ENCODE peak calls at places on chromosomes 11 and 22, in six cellular contexts. V, W, A, T, E and C are unnamed samples.

GRCh38 chr11:93903989-93904388 is 53.6 kb upstream of the VSTM5 start:
- DNase-seq in A (no peak), T (no peak), W (no peak), V (no peak), E (no peak), C (no peak)

GRCh38 chr22:37187552-37187890 is 526 bp downstream of the C1QTNF6 start:
- DNase-seq in T (no peak), W (peak; percentile 46), V (no peak), A (no peak), E (no peak), C (no peak)

GRCh38 chr22:23306438-23306921 is 126.2 kb downstream of the BCR start:
- DNase-seq in V (no peak), W (peak; percentile 52), A (no peak), T (peak; percentile 74), E (no peak), C (no peak)

GRCh38 chr22:37157516-37158289 is 8.0 kb upstream of the IL2RB start:
- DNase-seq in E (no peak), V (no peak), A (no peak), T (no peak), W (peak; percentile 22), C (no peak)

GRCh38 chr11:33179431-33179830 is 18.2 kb upstream of the CSTF3 start:
- DNase-seq in W (no peak), V (no peak), T (peak; percentile 27), E (no peak), A (no peak), C (no peak)

GRCh38 chr11:35290876-35291275 is 128.5 kb downstream of the SLC1A2 start:
- DNase-seq in E (no peak), W (no peak), V (no peak), A (no peak), T (no peak), C (no peak)

GRCh38 chr11:35104655-35105054 is 34.3 kb upstream of the CD44 start:
- DNase-seq in T (no peak), W (no peak), A (no peak), V (no peak), E (no peak), C (no peak)

GRCh38 chr11:12110714-12111481 is 508 bp downstream of the MICAL2 start:
- DNase-seq in A (peak; percentile 28), W (no peak), E (no peak), T (no peak), V (peak; percentile 36), C (no peak)

GRCh38 chr11:20368441-20368840 is 4.9 kb downstream of the HTATIP2 start:
- DNase-seq in A (no peak), T (no peak), E (no peak), W (no peak), V (no peak), C (no peak)

GRCh38 chr11:82233211-82233610 is 500.5 kb downstream of the FAM181B start:
- DNase-seq in T (peak; percentile 9), E (no peak), V (no peak), W (no peak), A (no peak), C (no peak)

GRCh38 chr22:39926175-39927152 is 25.6 kb downstream of the GRAP2 start:
- DNase-seq in W (no peak), A (no peak), T (no peak), V (no peak), E (no peak), C (no peak)

GRCh38 chr11:44726278-44727113 is at the start of gene TSPAN18:
- DNase-seq in E (peak; percentile 70), A (peak; percentile 86), V (peak; percentile 87), T (no peak), W (no peak), C (no peak)

GRCh38 chr11:82896183-82896582 is 4.0 kb downstream of the PRCP start:
- DNase-seq in V (no peak), A (no peak), T (no peak), E (no peak), W (no peak), C (no peak)

GRCh38 chr11:6258571-6258998 is 1.1 kb upstream of the CCKBR start:
- DNase-seq in E (no peak), A (no peak), W (no peak), V (no peak), T (no peak), C (no peak)

GRCh38 chr22:26333088-26333800 is 95.8 kb upstream of the ASPHD2 start:
- DNase-seq in E (no peak), V (no peak), T (no peak), A (no peak), W (no peak), C (no peak)

GRCh38 chr11:111512296-111513239 is at the start of gene BTG4:
- DNase-seq in A (peak; percentile 28), W (no peak), T (no peak), E (peak; percentile 56), V (peak; percentile 54), C (no peak)

GRCh38 chr11:95299078-95299611 is 68.1 kb upstream of the SESN3 start:
- DNase-seq in V (no peak), T (no peak), W (no peak), E (no peak), A (no peak), C (no peak)

GRCh38 chr11:27535103-27535502 is 28.5 kb upstream of the LIN7C start:
- DNase-seq in V (no peak), A (no peak), T (no peak), E (no peak), W (no peak), C (no peak)

DNA sequence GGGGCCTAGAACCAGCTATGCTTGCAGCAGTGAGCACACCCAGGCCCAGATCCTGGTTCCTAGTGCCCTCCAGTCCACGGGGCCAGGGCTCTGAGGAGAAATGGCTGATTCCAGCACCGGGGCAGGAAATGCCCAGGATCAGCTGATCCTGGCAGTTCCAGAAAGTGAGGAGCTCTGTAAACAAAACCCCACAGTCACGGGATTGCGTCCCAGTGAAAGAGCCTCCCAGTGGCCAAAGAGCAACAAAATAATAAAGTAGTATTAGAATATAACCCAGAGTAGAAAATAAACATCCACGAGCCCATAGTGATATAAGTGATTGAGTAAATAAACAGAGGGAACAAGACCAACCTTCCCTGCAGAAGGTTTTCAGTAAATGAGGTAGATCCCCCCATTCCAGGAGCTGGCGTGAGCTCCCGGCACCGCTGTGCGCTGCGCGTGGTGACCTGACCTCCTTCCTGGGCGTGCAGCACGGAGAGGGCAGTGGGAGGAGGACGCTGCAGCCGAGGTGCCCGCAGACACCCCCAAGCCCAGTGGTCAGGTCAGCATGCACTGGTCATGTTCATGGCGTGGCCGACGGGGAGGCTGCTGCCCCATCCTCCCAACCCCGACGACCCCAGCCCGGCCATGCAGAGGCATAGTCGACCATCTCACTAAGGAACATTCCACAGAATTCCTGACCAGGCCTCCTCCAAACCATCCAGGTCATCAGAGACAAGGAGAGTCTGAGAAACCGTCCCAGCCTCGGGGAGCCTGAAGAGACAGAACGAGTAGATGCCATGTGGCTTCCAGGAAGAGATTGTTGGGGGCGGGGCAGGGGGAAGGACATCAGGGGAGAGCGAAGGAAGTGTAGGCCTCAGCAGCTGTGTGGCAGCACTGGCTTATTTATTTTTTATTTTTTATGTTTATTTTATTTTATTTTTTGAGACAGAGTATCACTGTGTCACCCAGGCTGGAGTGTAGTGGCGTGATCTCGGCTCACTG is 19.9 kb downstream of the PTDSS2 start:
- DNase-seq in T (peak; percentile 54), W (peak; percentile 68), A (no peak), E (no peak), V (no peak), C (peak; percentile 55)
- TF ChIP-seq CTCF in T (peak; percentile 42), W (peak; percentile 64), A (no peak), E (no peak), V (no peak), C (peak; percentile 32)

GRCh38 chr11:62221498-62221897 is 13.0 kb downstream of the SCGB2A1 start:
- DNase-seq in E (no peak), V (no peak), W (no peak), T (no peak), A (no peak), C (no peak)

GRCh38 chr11:62223095-62223494 is 14.6 kb downstream of the SCGB2A1 start:
- DNase-seq in E (no peak), T (no peak), A (no peak), V (no peak), W (no peak), C (no peak)

DNA sequence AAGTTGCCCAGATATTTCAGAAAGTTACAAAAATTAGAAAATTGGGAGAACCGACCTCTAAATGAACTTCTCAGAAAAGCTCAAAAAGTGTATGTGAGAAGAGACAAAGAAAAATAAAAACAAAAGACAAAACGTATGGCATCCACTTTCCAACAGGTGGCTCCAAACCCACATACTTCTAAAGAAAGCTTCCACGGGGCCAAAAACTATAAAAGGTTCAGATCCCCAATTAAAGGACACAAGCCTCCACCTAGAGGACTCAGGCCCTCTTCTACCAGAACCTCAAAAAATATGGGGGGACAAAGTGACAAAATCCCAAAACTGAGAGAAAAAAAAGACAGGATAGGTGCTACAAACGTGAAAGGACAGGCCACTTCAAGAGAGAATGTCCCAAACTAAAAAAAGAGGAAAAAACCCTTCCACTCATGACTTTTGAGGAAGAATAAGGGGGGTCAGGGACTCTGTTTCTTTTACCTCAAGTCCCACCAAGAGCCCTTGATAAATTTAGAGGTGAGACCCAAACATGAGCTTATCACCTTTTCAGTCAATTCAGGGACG is 8.8 kb downstream of the SCGB2A1 start:
- DNase-seq in W (peak; percentile 3), E (no peak), T (no peak), V (peak; percentile 23), A (no peak), C (no peak)
- TF ChIP-seq CTCF in W (peak; percentile 71), E (peak; percentile 75), T (peak; percentile 60), V (peak; percentile 43), A (peak; percentile 34), C (peak; percentile 35)

DNA sequence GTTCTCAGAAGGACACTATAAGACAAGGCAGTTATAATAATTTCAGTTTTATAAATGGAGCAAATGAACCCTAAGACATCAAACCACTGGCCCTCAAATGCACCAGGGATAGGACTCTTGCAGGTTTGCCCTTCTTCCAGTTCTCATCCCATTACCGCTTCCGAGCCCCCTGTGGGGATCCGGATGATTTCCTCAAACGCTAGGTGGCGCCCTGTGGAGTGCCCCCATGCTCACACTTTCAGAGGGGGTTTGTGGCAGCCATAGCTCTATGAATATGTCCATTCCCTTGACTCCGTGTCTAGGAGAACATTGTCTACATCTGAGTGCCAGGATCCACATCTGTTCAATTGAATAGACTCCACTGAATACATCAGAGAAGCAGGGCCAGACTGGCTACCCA is 816.3 kb downstream of the NTM start:
- DNase-seq in W (no peak), E (peak; percentile 9), V (no peak), A (no peak), T (no peak), C (no peak)
- TF ChIP-seq CTCF in W (peak; percentile 68), E (no peak), V (peak; percentile 41), A (peak; percentile 34), T (peak; percentile 55), C (peak; percentile 12)

GRCh38 chr22:30521368-30522156 is 16.1 kb upstream of the SEC14L4 start:
- DNase-seq in A (no peak), V (no peak), T (no peak), W (no peak), E (no peak), C (no peak)
- TF ChIP-seq CTCF in A (no peak), V (no peak), T (no peak), W (no peak), E (no peak), C (no peak)

DNA sequence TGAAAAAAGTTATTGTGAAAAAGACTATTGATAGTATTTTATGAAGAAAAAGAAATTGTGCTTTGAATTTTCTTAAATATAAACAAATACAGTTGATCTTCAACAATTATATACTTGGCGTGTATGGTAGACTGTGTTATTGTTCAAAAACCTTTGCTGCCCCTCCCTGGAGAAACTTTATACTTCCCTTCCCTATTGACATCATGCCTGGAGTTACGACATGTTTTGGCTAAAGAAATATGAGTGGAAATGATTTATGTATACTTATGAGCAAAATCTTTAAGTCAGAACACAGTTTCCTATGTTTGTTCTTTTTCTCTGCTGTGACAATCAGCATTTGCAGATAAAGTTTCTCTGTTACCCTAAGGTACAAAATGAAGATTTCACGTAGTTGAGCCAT is 243.8 kb downstream of the TMEM135 start:
- DNase-seq in W (peak; percentile 35), E (no peak), V (no peak), T (peak; percentile 59), A (no peak), C (peak; percentile 49)
- TF ChIP-seq CTCF in W (peak; percentile 58), E (peak; percentile 44), V (no peak), T (peak; percentile 32), A (no peak), C (peak; percentile 31)